ENCODE peak calls at places on chromosomes 6 and 20, in seven cellular contexts. P is SK-N-SH, S is GM12878, N is HCT116, A is HepG2, I is K562, C is H1. D is an unnamed sample.

GRCh38 chr6:158707826-158708225 is 58.0 kb downstream of the SYTL3 start:
- DNase-seq in I (no peak), P (no peak), S (no peak), N (no peak), C (no peak), A (no peak), D (no peak)

GRCh38 chr6:55293116-55293515 is 34.2 kb upstream of the GFRAL start:
- DNase-seq in C (no peak), A (peak), I (no peak), N (peak), S (no peak), P (no peak), D (no peak)

GRCh38 chr20:62791301-62792181 is 4.7 kb upstream of the MRGBP start:
- DNase-seq in N (peak), A (peak), I (peak), S (no peak), C (peak), P (peak), D (peak)

GRCh38 chr20:60352017-60352416 is 393.8 kb downstream of the CDH26 start:
- DNase-seq in P (no peak), C (no peak), I (no peak), N (no peak), A (no peak), S (no peak), D (no peak)

GRCh38 chr6:5809471-5809870 is 197.3 kb downstream of the NRN1 start:
- DNase-seq in A (no peak), C (no peak), P (no peak), S (no peak), I (no peak), N (no peak), D (no peak)

GRCh38 chr20:10171864-10172751 is 46.5 kb upstream of the SNAP25 start:
- DNase-seq in P (peak), A (no peak), N (no peak), S (no peak), C (peak), I (no peak), D (no peak)

GRCh38 chr6:15628499-15629131 is 34.2 kb downstream of the DTNBP1 start:
- DNase-seq in A (no peak), I (peak), P (no peak), C (no peak), S (no peak), N (no peak), D (no peak)

GRCh38 chr6:132368916-132369481 is 32.3 kb downstream of the MOXD1 start:
- DNase-seq in C (no peak), P (no peak), I (no peak), A (no peak), S (no peak), N (no peak), D (no peak)

GRCh38 chr20:64049060-64049886 is at the start of gene SOX18:
- DNase-seq in S (no peak), P (peak), A (no peak), N (no peak), I (peak), C (no peak), D (peak)

GRCh38 chr6:27059621-27060425 is 187.7 kb upstream of the PRSS16 start:
- DNase-seq in C (no peak), A (peak), N (no peak), I (peak), P (peak), S (no peak), D (no peak)

GRCh38 chr6:68008445-68008844 is 626.6 kb upstream of the ADGRB3 start:
- DNase-seq in S (peak), P (no peak), I (no peak), C (no peak), A (no peak), N (no peak), D (no peak)

GRCh38 chr20:17417221-17417620 is 114.0 kb downstream of the BFSP1 start:
- DNase-seq in C (no peak), A (no peak), P (no peak), I (no peak), N (no peak), S (no peak), D (no peak)
- TF ChIP-seq JUND in C (no peak), A (no peak), P (no peak), I (no peak), N (no peak), S (no peak), D (no peak)

DNA sequence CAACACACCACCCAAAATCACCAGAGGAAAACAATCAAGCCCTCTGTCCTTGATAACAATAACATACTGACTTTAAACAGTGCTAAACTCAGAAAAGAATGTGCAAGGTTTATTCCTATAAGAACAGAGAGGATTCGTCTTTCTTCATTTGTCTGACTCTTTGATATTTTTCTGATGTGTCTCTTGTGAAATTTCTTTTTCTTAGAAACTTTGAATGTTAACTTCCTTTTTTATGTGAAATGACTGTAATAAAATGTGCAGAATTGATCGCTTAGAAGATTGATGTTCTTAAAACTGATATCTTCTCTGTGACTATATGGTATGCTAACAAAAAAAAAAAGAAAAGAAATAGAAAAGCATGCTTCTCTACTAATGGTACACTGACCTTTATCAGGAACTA is 947.4 kb upstream of the CITED2 start:
- DNase-seq in P (no peak), C (no peak), N (no peak), I (no peak), A (no peak), S (no peak), D (no peak)
- TF ChIP-seq JUND in P (no peak), C (no peak), N (no peak), I (no peak), A (no peak), S (no peak), D (no peak)

GRCh38 chr20:36400901-36401300 is 94.8 kb downstream of the DLGAP4 start:
- DNase-seq in N (no peak), A (no peak), I (no peak), P (peak), C (no peak), S (no peak), D (peak)
- TF ChIP-seq JUND in N (no peak), A (no peak), I (no peak), P (no peak), C (no peak), S (no peak), D (no peak)

DNA sequence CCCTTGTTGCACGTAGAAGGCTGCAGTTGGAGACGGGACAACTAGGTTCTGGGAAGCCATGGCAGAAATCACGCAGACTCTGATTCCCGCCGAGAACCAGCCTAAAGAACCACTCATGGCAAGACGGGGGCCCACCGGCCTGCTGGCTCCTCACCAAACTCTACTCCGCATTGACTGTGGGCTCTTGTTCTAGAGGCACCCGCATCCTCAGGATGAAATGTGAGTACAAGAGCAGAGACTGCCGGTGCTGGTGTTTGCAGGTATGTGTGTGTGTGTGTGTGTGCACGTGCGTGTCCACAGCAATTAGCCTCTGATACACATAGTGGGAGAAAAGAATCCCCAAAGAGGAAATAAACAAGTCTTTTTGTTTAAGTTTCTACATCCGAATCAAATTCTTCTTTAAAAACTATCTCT is 42.3 kb upstream of the NR2E1 start:
- DNase-seq in I (no peak), A (no peak), S (no peak), P (no peak), C (no peak), N (no peak), D (no peak)
- TF ChIP-seq JUND in I (no peak), A (no peak), S (no peak), P (no peak), C (no peak), N (no peak), D (no peak)

GRCh38 chr6:128053109-128053508 is 152.3 kb upstream of the THEMIS start:
- DNase-seq in I (no peak), N (no peak), C (no peak), A (no peak), P (no peak), S (no peak), D (no peak)

GRCh38 chr6:128062882-128063603 is 162.2 kb upstream of the THEMIS start:
- DNase-seq in I (no peak), N (no peak), C (no peak), S (no peak), A (peak), P (no peak), D (peak)

DNA sequence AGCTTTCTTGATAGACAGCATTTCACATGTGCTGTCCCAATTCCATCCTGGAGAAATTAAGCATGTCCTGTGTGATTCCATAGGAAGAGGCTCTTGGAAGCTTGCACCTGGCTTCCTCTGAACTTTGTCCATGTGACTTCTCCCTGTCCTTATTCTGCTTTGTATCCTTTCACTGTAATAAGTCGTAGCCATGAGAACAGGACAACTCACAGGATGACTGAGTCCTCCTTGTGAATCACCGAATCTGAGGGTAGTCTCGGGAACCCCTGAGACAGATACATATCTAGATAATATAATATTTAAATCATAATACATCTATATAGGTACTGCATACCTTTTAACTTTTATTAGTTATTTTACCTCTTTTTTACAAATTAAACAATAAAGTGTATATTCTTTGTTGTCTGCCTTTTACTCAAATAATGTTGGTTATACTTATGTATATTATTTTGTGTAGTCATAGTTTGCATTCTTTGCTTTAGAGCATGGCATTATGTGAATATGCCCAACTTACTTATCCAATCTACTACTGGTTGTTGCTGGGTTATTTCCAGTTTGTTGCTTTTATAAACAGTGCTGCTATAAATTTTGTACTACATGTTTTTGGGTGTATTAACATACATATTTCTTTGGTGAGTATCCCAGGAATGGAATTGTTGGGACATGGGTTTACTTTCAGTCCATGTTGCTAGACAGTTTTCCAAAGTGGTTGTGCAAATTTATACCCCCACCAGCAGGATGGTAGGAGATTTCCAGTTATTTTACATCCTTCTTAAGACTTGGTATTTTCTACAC is 156.9 kb upstream of the THEMIS start:
- DNase-seq in S (no peak), I (no peak), N (no peak), C (no peak), P (no peak), A (no peak), D (no peak)
- TF ChIP-seq JUND in S (no peak), I (no peak), N (no peak), C (no peak), P (no peak), A (no peak), D (no peak)

GRCh38 chr6:7147051-7147671 is 39.4 kb downstream of the RREB1 start:
- DNase-seq in N (no peak), P (no peak), S (no peak), C (no peak), A (no peak), I (peak), D (no peak)

GRCh38 chr6:7145269-7146078 is 37.7 kb downstream of the RREB1 start:
- DNase-seq in C (no peak), S (no peak), P (no peak), I (no peak), A (no peak), N (no peak), D (peak)

GRCh38 chr6:7146079-7146828 is 38.5 kb downstream of the RREB1 start:
- DNase-seq in I (peak), S (no peak), P (no peak), N (no peak), A (peak), C (no peak), D (peak)

GRCh38 chr6:7150381-7151064 is 42.8 kb downstream of the RREB1 start:
- DNase-seq in P (no peak), C (no peak), N (no peak), A (no peak), I (peak), S (no peak), D (no peak)

DNA sequence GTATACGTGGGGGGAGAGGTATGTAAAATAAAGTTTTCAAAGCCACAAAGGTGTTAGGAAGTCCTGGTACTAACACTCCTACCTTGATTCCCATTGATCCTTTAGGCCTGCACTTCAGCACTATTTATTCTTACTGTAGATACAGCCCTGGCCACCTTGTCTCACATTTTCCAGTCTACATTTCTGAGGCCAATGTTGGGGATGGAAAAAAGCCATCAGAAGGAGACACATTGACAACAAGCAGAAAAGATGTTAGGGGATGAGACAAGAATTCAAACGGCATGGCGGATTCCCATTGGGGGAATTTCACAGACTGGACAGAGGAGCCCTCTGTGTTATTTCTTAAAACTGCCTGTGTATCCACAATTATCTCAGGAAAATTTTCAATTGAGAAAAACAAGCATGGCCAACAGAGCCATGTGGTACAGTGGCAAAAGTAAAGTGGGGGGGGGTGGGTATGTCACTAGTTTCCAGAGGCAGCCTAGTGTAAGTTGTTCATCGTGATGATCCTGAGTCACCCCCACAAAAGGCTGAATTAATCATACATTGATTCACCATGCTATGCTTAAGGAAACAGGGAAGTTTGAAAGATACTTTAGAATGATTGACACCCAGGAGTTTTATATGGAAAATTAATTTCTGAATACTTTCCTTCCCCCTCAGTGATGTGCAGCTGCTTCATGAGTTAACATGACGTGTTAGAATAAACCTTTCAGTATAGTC is 40.5 kb downstream of the RREB1 start:
- DNase-seq in N (no peak), C (no peak), A (no peak), I (peak), P (no peak), S (no peak), D (no peak)
- TF ChIP-seq JUND in N (peak), C (no peak), A (no peak), I (no peak), P (peak), S (no peak), D (no peak)

D was measured in T47D.